ENCODE peak calls at places on chromosome 1, in nine cellular contexts. H is IMR-90; V is CD8-positive, alpha-beta T cell; A is skeletal muscle cell; K is NCI-H1436; Z is naive thymus-derived CD8-positive, alpha-beta T cell; X is EL; Q is HTR-8/SVneo; C is cerebellar nuclear complex. F is an unnamed sample.

GRCh38 chr1:107842241-107842640 is 122.7 kb downstream of the VAV3 start:
- DNase-seq in H (no peak), V (no peak), A (no peak), K (no peak), Z (no peak), X (no peak), Q (no peak), C (no peak), F (no peak)

GRCh38 chr1:28971980-28972771 is 57.8 kb downstream of the EPB41 start:
- DNase-seq in H (peak), V (no peak), A (peak), K (no peak), Z (no peak), X (peak), Q (peak), C (no peak), F (no peak)

GRCh38 chr1:66247415-66248208 is 286.3 kb upstream of the SGIP1 start:
- DNase-seq in H (no peak), V (no peak), A (no peak), K (no peak), Z (no peak), X (no peak), Q (no peak), C (no peak), F (no peak)

GRCh38 chr1:43067856-43068751 is 104.0 kb downstream of the EBNA1BP2 start:
- DNase-seq in H (no peak), V (peak), A (no peak), K (no peak), Z (peak), X (no peak), Q (no peak), C (no peak), F (no peak)

GRCh38 chr1:216466162-216466801 is 43.0 kb upstream of the USH2A start:
- DNase-seq in H (no peak), V (no peak), A (no peak), K (no peak), Z (no peak), X (no peak), Q (no peak), C (no peak), F (no peak)

GRCh38 chr1:30251451-30251850 is 471.9 kb downstream of the MATN1 start:
- DNase-seq in H (no peak), V (no peak), A (no peak), K (no peak), Z (no peak), X (no peak), Q (no peak), C (no peak), F (no peak)

GRCh38 chr1:15742339-15742801 is at the start of gene TMEM82:
- DNase-seq in H (no peak), V (no peak), A (no peak), K (no peak), Z (no peak), X (no peak), Q (no peak), C (no peak), F (no peak)

GRCh38 chr1:244749230-244750016 is 86.0 kb upstream of the COX20 start:
- DNase-seq in H (no peak), V (no peak), A (no peak), K (no peak), Z (no peak), X (no peak), Q (no peak), C (no peak), F (peak)

GRCh38 chr1:232704694-232705680 is 75.1 kb upstream of the SIPA1L2 start:
- DNase-seq in H (peak), V (no peak), A (peak), K (peak), Z (no peak), X (peak), Q (peak), C (no peak), F (no peak)

GRCh38 chr1:228900993-228901392 is 165.7 kb downstream of the RHOU start:
- DNase-seq in H (no peak), V (no peak), A (no peak), K (no peak), Z (no peak), X (no peak), Q (no peak), C (no peak), F (no peak)

GRCh38 chr1:111269820-111270406 is 20.7 kb upstream of the CHIA start:
- DNase-seq in H (no peak), V (no peak), A (no peak), K (no peak), Z (no peak), X (no peak), Q (no peak), C (no peak), F (no peak)

GRCh38 chr1:94237291-94238226 is at the start of gene ARHGAP29:
- DNase-seq in H (peak), V (peak), A (no peak), K (peak), Z (peak), X (peak), Q (peak), C (peak), F (peak)

GRCh38 chr1:14725641-14726213 is 127.2 kb downstream of the KAZN start:
- DNase-seq in H (no peak), V (no peak), A (no peak), K (no peak), Z (no peak), X (no peak), Q (no peak), C (no peak), F (no peak)

GRCh38 chr1:24635195-24635843 is 7.8 kb upstream of the SRRM1 start:
- DNase-seq in H (peak), V (no peak), A (peak), K (peak), Z (no peak), X (peak), Q (peak), C (peak), F (no peak)

GRCh38 chr1:244967159-244967558 is 102.8 kb upstream of the HNRNPU start:
- DNase-seq in H (no peak), V (no peak), A (no peak), K (no peak), Z (no peak), X (no peak), Q (no peak), C (no peak), F (no peak)

GRCh38 chr1:179881642-179882252 is 338 bp upstream of the TOR1AIP1 start:
- DNase-seq in H (peak), V (no peak), A (peak), K (no peak), Z (no peak), X (peak), Q (peak), C (peak), F (no peak)

GRCh38 chr1:231626951-231627614 is 493 bp downstream of the DISC1 start:
- DNase-seq in H (peak), V (peak), A (no peak), K (peak), Z (peak), X (peak), Q (peak), C (no peak), F (peak)

F was measured in upper lobe of right lung.